ENCODE peak calls at places on chromosomes 12 and 14, in nine cellular contexts. Y is transverse colon; I is NCI-H2029; S is stimulated activated CD4-positive, alpha-beta T cell treated with anti-CD3 and anti-CD28 coated beads, Interleukin-15, amount 100 ng/mL, for 24 hours; P is activated CD4-positive, alpha-beta T cell treated with anti-CD3 and anti-CD28 coated beads, Interleukin-2, amount 10 ng/mL, durations not matched to agents 7 days and 5 days; R is omental fat pad; A is type B pancreatic cell; E is spleen; M is NCI-H226. F is an unnamed sample.

GRCh38 chr14:75246546-75247285 is 31.9 kb upstream of the FOS start:
- DNase-seq in Y (no peak), I (no peak), S (no peak), P (no peak), R (no peak), A (no peak), E (no peak), M (no peak), F (no peak)

GRCh38 chr12:131102991-131103609 is 149.4 kb downstream of the ADGRD1 start:
- DNase-seq in Y (peak; percentile 57), I (no peak), S (no peak), P (no peak), R (peak; percentile 5), A (peak; percentile 62), E (peak; percentile 67), M (no peak), F (no peak)

GRCh38 chr12:132154341-132154761 is 10.1 kb downstream of the NOC4L start:
- DNase-seq in Y (no peak), I (no peak), S (no peak), P (no peak), R (no peak), A (no peak), E (peak; percentile 59), M (no peak), F (no peak)

GRCh38 chr12:33245459-33245858 is 194.2 kb downstream of the SYT10 start:
- DNase-seq in Y (no peak), I (no peak), S (no peak), P (no peak), R (no peak), A (no peak), E (no peak), M (no peak), F (no peak)

GRCh38 chr12:116615141-116615861 is 56.1 kb downstream of the MAP1LC3B2 start:
- DNase-seq in Y (no peak), I (no peak), S (no peak), P (no peak), R (no peak), A (no peak), E (no peak), M (no peak), F (no peak)

GRCh38 chr14:82388488-82388887 is 854.8 kb upstream of the SEL1L start:
- DNase-seq in Y (no peak), I (no peak), S (no peak), P (no peak), R (no peak), A (no peak), E (no peak), M (no peak), F (no peak)

GRCh38 chr14:38171197-38171596 is 36.5 kb upstream of the SSTR1 start:
- DNase-seq in Y (no peak), I (peak; percentile 49), S (no peak), P (no peak), R (no peak), A (no peak), E (no peak), M (peak; percentile 13), F (no peak)

GRCh38 chr12:97637770-97638169 is 175.2 kb downstream of the RMST start:
- DNase-seq in Y (no peak), I (no peak), S (no peak), P (no peak), R (no peak), A (no peak), E (no peak), M (no peak), F (no peak)

GRCh38 chr12:19922687-19923086 is 445.6 kb upstream of the PDE3A start:
- DNase-seq in Y (no peak), I (no peak), S (no peak), P (no peak), R (no peak), A (no peak), E (no peak), M (no peak), F (no peak)

GRCh38 chr12:122732170-122732569 is 1.5 kb upstream of the HCAR1 start:
- DNase-seq in Y (no peak), I (no peak), S (peak; percentile 54), P (peak; percentile 30), R (no peak), A (no peak), E (peak; percentile 37), M (no peak), F (no peak)

GRCh38 chr12:11651377-11651776 is 1.9 kb downstream of the ETV6 start:
- DNase-seq in Y (no peak), I (no peak), S (no peak), P (peak; percentile 22), R (no peak), A (no peak), E (no peak), M (no peak), F (no peak)

GRCh38 chr12:119957135-119957534 is 31.9 kb upstream of the BICDL1 start:
- DNase-seq in Y (no peak), I (no peak), S (no peak), P (no peak), R (no peak), A (no peak), E (no peak), M (no peak), F (no peak)

F was measured in AG09319.